ENCODE peak calls at places on chromosomes 11 and 22, in ten cellular contexts. U is adrenal gland, Z is fibroblast of the aortic adventitia, L is B cell, N is foreskin fibroblast, X is mammary epithelial cell, K is esophagus squamous epithelium, R is spleen, J is kidney, P is A549. F is an unnamed sample.

GRCh38 chr22:40533712-40534378 is 102.7 kb downstream of the MRTFA start:
- DNase-seq in U (no peak), K (no peak), L (peak), P (peak), R (no peak), Z (peak), X (peak), J (no peak), N (peak), F (peak)

GRCh38 chr22:50059185-50059880 is 1.2 kb upstream of the TTLL8 start:
- DNase-seq in Z (peak), P (peak), N (peak), U (no peak), K (no peak), J (peak), R (no peak), X (no peak), L (no peak), F (no peak)

GRCh38 chr22:23122992-23123803 is 18.6 kb downstream of the RSPH14 start:
- DNase-seq in J (no peak), X (no peak), Z (no peak), R (no peak), L (no peak), U (no peak), P (no peak), K (no peak), N (no peak), F (no peak)

GRCh38 chr11:107691003-107691402 is 20.9 kb downstream of the SLN start:
- DNase-seq in U (no peak), N (peak), R (no peak), J (no peak), Z (peak), X (peak), L (no peak), K (no peak), P (no peak), F (no peak)

GRCh38 chr11:62413060-62413696 is 5.7 kb upstream of the SCGB1A1 start:
- DNase-seq in X (peak), P (no peak), N (no peak), R (no peak), Z (no peak), J (no peak), K (no peak), U (no peak), L (no peak), F (no peak)

GRCh38 chr22:45424241-45424731 is 10.8 kb downstream of the RIBC2 start:
- DNase-seq in L (no peak), X (no peak), Z (no peak), R (peak), J (peak), K (no peak), P (no peak), N (no peak), U (peak), F (no peak)

GRCh38 chr22:30324008-30324730 is 2.6 kb downstream of the TBC1D10A start:
- DNase-seq in R (no peak), N (peak), J (no peak), K (no peak), P (no peak), U (no peak), L (no peak), Z (peak), X (no peak), F (no peak)

GRCh38 chr11:33747969-33748368 is 11.7 kb upstream of the CD59 start:
- DNase-seq in U (no peak), J (no peak), X (no peak), N (peak), Z (peak), R (no peak), P (no peak), L (no peak), K (no peak), F (no peak)

GRCh38 chr11:119885861-119886567 is 157.0 kb upstream of the NECTIN1 start:
- DNase-seq in X (no peak), J (peak), P (no peak), R (peak), N (no peak), U (no peak), K (no peak), L (no peak), Z (no peak), F (no peak)

GRCh38 chr22:45098056-45098455 is 65.7 kb upstream of the NUP50 start:
- DNase-seq in X (no peak), L (no peak), Z (no peak), R (no peak), U (no peak), J (no peak), K (no peak), N (no peak), P (no peak), F (no peak)

GRCh38 chr11:94993400-94993943 is 20.0 kb downstream of the KDM4D start:
- DNase-seq in K (no peak), R (no peak), U (no peak), L (no peak), J (no peak), N (no peak), Z (no peak), X (no peak), P (no peak), F (no peak)

GRCh38 chr22:33544707-33545106 is 375.6 kb downstream of the LARGE1 start:
- DNase-seq in X (no peak), J (no peak), U (no peak), Z (peak), N (no peak), K (no peak), L (no peak), R (no peak), P (no peak), F (no peak)

GRCh38 chr11:41074318-41074717 is 385.1 kb downstream of the LRRC4C start:
- DNase-seq in R (no peak), U (no peak), L (no peak), J (no peak), X (no peak), P (no peak), Z (no peak), K (no peak), N (no peak), F (no peak)

GRCh38 chr22:36737776-36738175 is 34.2 kb upstream of the CACNG2 start:
- DNase-seq in R (peak), P (no peak), J (no peak), K (no peak), X (peak), U (peak), Z (no peak), N (no peak), L (no peak), F (no peak)

GRCh38 chr11:120442031-120442430 is 69.5 kb upstream of the GRIK4 start:
- DNase-seq in Z (no peak), U (no peak), K (no peak), N (no peak), X (no peak), P (no peak), J (no peak), R (no peak), L (no peak), F (no peak)

GRCh38 chr11:19844012-19844411 is 131.4 kb downstream of the NAV2 start:
- DNase-seq in R (no peak), J (no peak), Z (no peak), X (no peak), U (no peak), K (no peak), P (no peak), N (no peak), L (no peak), F (no peak)

GRCh38 chr11:106271686-106272085 is 194.2 kb downstream of the AASDHPPT start:
- DNase-seq in L (no peak), K (no peak), N (peak), X (peak), U (no peak), Z (peak), P (no peak), J (no peak), R (no peak), F (no peak)

GRCh38 chr22:49091451-49091850 is 736.2 kb downstream of the BRD1 start:
- DNase-seq in R (peak), K (no peak), Z (no peak), U (no peak), X (no peak), L (no peak), P (no peak), N (no peak), J (peak), F (no peak)

GRCh38 chr22:39426380-39427043 is 26.9 kb downstream of the TAB1 start:
- DNase-seq in R (peak), L (no peak), J (peak), P (no peak), K (no peak), N (no peak), X (no peak), Z (no peak), U (no peak), F (no peak)

GRCh38 chr11:66069715-66070603 is at the start of gene PACS1:
- DNase-seq in U (peak), P (peak), R (peak), X (peak), N (peak), L (peak), J (peak), Z (peak), K (no peak), F (peak)

GRCh38 chr11:128207861-128208321 is 379.5 kb downstream of the ETS1 start:
- DNase-seq in X (peak), N (peak), U (no peak), L (no peak), K (no peak), R (no peak), J (no peak), Z (peak), P (peak), F (no peak)

GRCh38 chr11:46601129-46601528 is 7.3 kb upstream of the AMBRA1 start:
- DNase-seq in Z (peak), U (no peak), J (no peak), R (no peak), P (no peak), N (peak), K (no peak), X (no peak), L (no peak), F (no peak)

GRCh38 chr11:10735532-10736465 is 15.2 kb upstream of the CTR9 start:
- DNase-seq in N (peak), Z (peak), U (peak), R (peak), J (peak), K (peak), X (peak), L (peak), P (peak), F (peak)

GRCh38 chr11:95084509-95084908 is 5.1 kb upstream of the ENDOD1 start:
- DNase-seq in R (no peak), P (no peak), N (peak), U (no peak), L (no peak), J (no peak), X (peak), K (no peak), Z (peak), F (peak)

GRCh38 chr11:40958707-40959106 is 500.7 kb downstream of the LRRC4C start:
- DNase-seq in R (no peak), J (no peak), Z (no peak), N (no peak), X (peak), U (no peak), L (no peak), K (no peak), P (no peak), F (no peak)

GRCh38 chr11:35010656-35011055 is 94.2 kb downstream of the PDHX start:
- DNase-seq in X (no peak), J (no peak), L (no peak), R (no peak), K (no peak), U (no peak), N (no peak), P (no peak), Z (no peak), F (no peak)

GRCh38 chr22:40426671-40427070 is 56.3 kb downstream of the SGSM3 start:
- DNase-seq in N (no peak), L (no peak), Z (peak), K (no peak), R (no peak), X (no peak), U (peak), J (no peak), P (no peak), F (no peak)

GRCh38 chr22:40428796-40429195 is 58.4 kb downstream of the SGSM3 start:
- DNase-seq in X (no peak), K (no peak), U (no peak), J (no peak), Z (no peak), R (no peak), P (no peak), L (no peak), N (no peak), F (no peak)

GRCh38 chr11:832529-833113 is at the start of gene CD151:
- DNase-seq in X (peak), Z (no peak), P (no peak), K (no peak), N (peak), J (no peak), R (peak), L (peak), U (peak), F (peak)

GRCh38 chr11:93166194-93166593 is 31.6 kb downstream of the SLC36A4 start:
- DNase-seq in L (no peak), X (no peak), R (no peak), U (no peak), K (no peak), J (no peak), N (no peak), P (no peak), Z (no peak), F (no peak)

GRCh38 chr22:24951942-24952836 is at the start of gene KIAA1671:
- DNase-seq in R (peak), K (no peak), L (peak), N (peak), U (peak), J (peak), P (peak), Z (peak), X (peak), F (peak)

GRCh38 chr22:37242395-37242918 is 1.6 kb downstream of the RAC2 start:
- DNase-seq in R (peak), U (peak), P (no peak), X (peak), K (peak), L (peak), J (peak), Z (no peak), N (peak), F (peak)

GRCh38 chr11:106249857-106250256 is 172.4 kb downstream of the AASDHPPT start:
- DNase-seq in L (no peak), N (no peak), J (no peak), K (no peak), P (no peak), R (no peak), X (no peak), Z (peak), U (no peak), F (no peak)

GRCh38 chr22:41048791-41049717 is 43.3 kb upstream of the EP300 start:
- DNase-seq in X (peak), R (peak), P (no peak), U (peak), L (no peak), N (peak), K (no peak), Z (peak), J (peak), F (no peak)

GRCh38 chr11:85913486-85913885 is 58.3 kb downstream of the CCDC83 start:
- DNase-seq in K (no peak), J (no peak), L (no peak), R (no peak), N (no peak), U (no peak), Z (no peak), P (no peak), X (no peak), F (no peak)

GRCh38 chr11:112023104-112023503 is 2.1 kb upstream of the DLAT start:
- DNase-seq in Z (no peak), P (no peak), U (no peak), R (no peak), N (no peak), J (no peak), X (no peak), K (no peak), L (no peak), F (no peak)
- TF ChIP-seq CTCF in Z (no peak), P (no peak), U (no peak), R (no peak), N (no peak), J (no peak), X (no peak), K (no peak), L (no peak), F (no peak)

GRCh38 chr11:75858042-75858441 is 43.0 kb downstream of the UVRAG start:
- DNase-seq in L (no peak), P (no peak), X (no peak), Z (no peak), U (no peak), J (no peak), K (no peak), N (no peak), R (no peak), F (no peak)

GRCh38 chr11:75856912-75857311 is 41.9 kb downstream of the UVRAG start:
- DNase-seq in L (no peak), J (no peak), X (no peak), U (no peak), Z (no peak), N (no peak), K (no peak), P (no peak), R (no peak), F (no peak)

GRCh38 chr11:75853971-75854370 is 39.0 kb downstream of the UVRAG start:
- DNase-seq in N (no peak), K (no peak), U (no peak), Z (no peak), J (no peak), L (no peak), X (peak), P (no peak), R (no peak), F (no peak)

GRCh38 chr11:75852406-75853017 is 37.5 kb downstream of the UVRAG start:
- DNase-seq in L (no peak), U (no peak), N (no peak), Z (no peak), X (no peak), J (no peak), R (no peak), P (no peak), K (no peak), F (no peak)

DNA sequence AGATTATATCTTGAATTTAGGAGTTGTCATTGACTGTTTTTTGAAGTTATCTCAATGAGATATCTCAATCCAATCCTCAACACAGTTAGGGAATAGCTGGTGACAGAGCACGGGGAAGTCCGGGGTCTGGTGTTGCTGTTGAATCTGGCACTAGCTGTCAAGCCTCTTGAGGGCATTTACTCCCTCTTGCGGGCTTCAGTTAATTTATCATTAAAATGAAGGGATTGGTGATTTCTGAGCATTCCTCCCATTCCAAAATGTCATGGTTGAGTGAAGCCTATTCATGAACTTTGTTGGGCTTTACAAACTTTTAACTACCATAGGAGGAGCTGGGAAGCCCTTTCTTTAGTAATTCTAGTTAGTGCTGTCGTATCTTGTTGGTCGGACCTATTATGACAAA is 40.2 kb downstream of the UVRAG start:
- DNase-seq in X (no peak), N (no peak), U (no peak), L (no peak), K (no peak), P (no peak), R (no peak), Z (no peak), J (no peak), F (no peak)
- TF ChIP-seq CTCF in X (no peak), N (no peak), U (no peak), L (no peak), K (no peak), P (no peak), R (no peak), Z (no peak), J (no peak), F (no peak)

DNA sequence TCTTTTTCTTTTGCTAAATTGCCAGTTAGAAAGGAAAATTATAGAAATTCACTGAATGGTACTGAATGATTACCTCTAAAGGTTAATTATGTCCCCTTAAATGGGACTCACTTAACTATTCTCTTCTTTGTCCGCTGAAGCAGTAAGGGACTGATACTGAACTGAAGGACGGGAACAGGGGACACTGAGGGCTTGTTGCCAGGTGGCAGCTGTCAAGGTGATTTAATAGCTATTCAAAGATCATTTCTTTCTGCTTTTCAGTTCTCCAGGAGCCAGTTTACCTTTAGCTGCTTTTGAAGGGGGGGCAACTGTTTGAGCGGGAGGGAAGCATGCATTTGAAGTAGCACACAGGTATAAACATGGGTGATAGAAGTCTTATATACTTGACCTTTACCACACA is 325.4 kb upstream of the CCDC90B start:
- DNase-seq in R (no peak), X (no peak), J (no peak), U (no peak), L (no peak), Z (no peak), K (no peak), N (no peak), P (no peak), F (no peak)
- TF ChIP-seq CTCF in R (no peak), X (no peak), J (no peak), U (no peak), L (no peak), Z (no peak), K (no peak), N (no peak), P (no peak), F (no peak)

GRCh38 chr11:101741479-101742175 is 157.8 kb upstream of the TRPC6 start:
- DNase-seq in P (no peak), Z (no peak), R (no peak), X (peak), U (no peak), J (no peak), K (no peak), N (no peak), L (no peak), F (no peak)

GRCh38 chr11:101738494-101738893 is 154.7 kb upstream of the TRPC6 start:
- DNase-seq in K (no peak), L (no peak), Z (no peak), J (no peak), N (peak), U (no peak), P (no peak), R (no peak), X (no peak), F (no peak)
- TF ChIP-seq CTCF in K (no peak), L (no peak), Z (no peak), J (no peak), N (no peak), U (no peak), P (no peak), R (no peak), X (no peak), F (no peak)

DNA sequence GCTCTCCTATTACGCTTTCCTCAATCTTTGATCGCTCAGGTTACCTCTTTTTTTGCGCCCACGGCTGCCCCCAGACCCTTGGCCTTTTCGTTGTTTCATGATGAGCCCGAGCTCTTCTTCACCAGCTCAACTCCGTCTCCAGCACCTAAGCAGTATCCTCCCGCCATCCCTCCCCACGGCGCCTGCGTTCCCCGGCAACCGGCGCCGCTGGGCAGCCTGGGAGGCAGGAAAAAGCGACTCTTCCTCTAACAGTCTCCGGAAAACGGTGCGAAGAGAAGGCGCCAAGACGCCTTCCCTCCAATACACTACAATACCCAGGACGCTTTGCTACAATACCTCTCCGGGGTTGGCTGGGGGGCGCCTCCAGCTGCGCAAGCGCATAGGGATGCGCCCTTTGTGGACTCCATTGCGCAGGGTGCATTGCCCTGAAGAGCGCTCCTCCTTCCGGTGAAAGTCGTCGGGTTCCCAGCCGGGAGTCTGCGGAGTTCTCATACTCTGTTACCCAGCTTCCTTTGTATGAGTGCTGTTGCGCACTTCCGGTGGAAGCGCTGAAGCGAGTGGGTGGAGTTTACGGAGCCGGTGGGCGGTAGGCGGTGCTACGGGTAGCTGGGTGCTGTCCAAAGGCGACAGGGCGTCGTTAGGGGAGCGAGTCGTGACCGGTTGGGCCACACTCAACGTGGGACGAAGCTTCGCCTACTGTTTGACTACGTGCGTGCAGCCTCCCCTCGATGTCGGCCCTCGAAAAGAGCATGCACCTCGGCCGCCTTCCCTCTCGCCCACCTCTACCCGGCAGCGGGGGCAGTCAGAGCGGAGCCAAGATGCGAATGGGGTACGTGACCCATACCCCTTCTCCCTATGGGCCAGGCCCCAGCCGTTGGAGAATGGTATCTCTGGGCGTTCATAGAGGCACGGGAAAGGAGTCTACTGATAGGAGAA is at the start of the genes C2CD3 and PPME1:
- DNase-seq in Z (peak), R (peak), P (peak), N (peak), X (peak), L (peak), K (peak), J (peak), U (peak), F (peak)
- TF ChIP-seq CTCF in Z (peak), R (peak), P (peak), N (peak), X (no peak), L (peak), K (peak), J (no peak), U (no peak), F (peak)